ENCODE peak calls at places on chromosome 7, in eight cellular contexts. S is neural crest cell; J is HCT116; Q is tibial nerve; O is CD4-positive, alpha-beta T cell; I is tibial artery; K is transverse colon; U is AG09309. F is an unnamed sample.
A peak's percentile ranks its signal among the peaks of the same experiment; 100 is the strongest.

GRCh38 chr7:139125637-139126036 is 16.1 kb upstream of the ZC3HAV1 start:
- DNase-seq in S (no peak), J (no peak), Q (no peak), O (no peak), I (no peak), K (no peak), U (no peak), F (no peak)

GRCh38 chr7:140541513-140542192 is 62.3 kb upstream of the MKRN1 start:
- DNase-seq in S (peak; percentile 20), J (peak; percentile 75), Q (peak; percentile 52), O (no peak), I (peak; percentile 59), K (peak; percentile 64), U (peak; percentile 69), F (no peak)

GRCh38 chr7:155344618-155345433 is 47.1 kb downstream of the INSIG1 start:
- DNase-seq in S (peak; percentile 89), J (peak; percentile 61), Q (peak; percentile 59), O (peak; percentile 78), I (peak; percentile 84), K (peak; percentile 77), U (peak; percentile 14), F (peak; percentile 86)

GRCh38 chr7:42661312-42661711 is 250.6 kb downstream of the C7orf25 start:
- DNase-seq in S (no peak), J (peak; percentile 16), Q (no peak), O (no peak), I (no peak), K (no peak), U (peak; percentile 69), F (no peak)

GRCh38 chr7:13099197-13099795 is 411.9 kb downstream of the ARL4A start:
- DNase-seq in S (no peak), J (no peak), Q (no peak), O (no peak), I (no peak), K (no peak), U (no peak), F (no peak)

GRCh38 chr7:14734839-14735321 is 167.7 kb downstream of the DGKB start:
- DNase-seq in S (peak; percentile 1), J (no peak), Q (no peak), O (no peak), I (no peak), K (no peak), U (no peak), F (no peak)

GRCh38 chr7:7882888-7883287 is 85.7 kb upstream of the GLCCI1 start:
- DNase-seq in S (no peak), J (no peak), Q (no peak), O (no peak), I (no peak), K (no peak), U (no peak), F (no peak)

GRCh38 chr7:108263364-108263951 is 133.3 kb upstream of the LAMB4 start:
- DNase-seq in S (no peak), J (no peak), Q (no peak), O (no peak), I (no peak), K (peak; percentile 36), U (no peak), F (no peak)

GRCh38 chr7:82594665-82595064 is 151.1 kb upstream of the CACNA2D1 start:
- DNase-seq in S (no peak), J (no peak), Q (no peak), O (no peak), I (no peak), K (no peak), U (no peak), F (no peak)

GRCh38 chr7:44189286-44189992 is at the start of gene GCK:
- DNase-seq in S (no peak), J (no peak), Q (no peak), O (no peak), I (no peak), K (no peak), U (no peak), F (no peak)

GRCh38 chr7:16684935-16685334 is 39.0 kb downstream of the BZW2 start:
- DNase-seq in S (no peak), J (no peak), Q (no peak), O (no peak), I (no peak), K (no peak), U (no peak), F (no peak)

GRCh38 chr7:78130443-78131200 is 332.0 kb downstream of the PHTF2 start:
- DNase-seq in S (no peak), J (no peak), Q (no peak), O (no peak), I (no peak), K (no peak), U (no peak), F (no peak)

GRCh38 chr7:150988230-150989226 is 2.3 kb upstream of the NOS3 start:
- DNase-seq in S (peak; percentile 95), J (no peak), Q (no peak), O (peak; percentile 58), I (peak; percentile 77), K (peak; percentile 61), U (no peak), F (no peak)

GRCh38 chr7:124101173-124101768 is 68.4 kb upstream of the TMEM229A start:
- DNase-seq in S (peak; percentile 26), J (peak; percentile 28), Q (no peak), O (no peak), I (no peak), K (no peak), U (no peak), F (peak; percentile 43)

GRCh38 chr7:140084142-140084655 is 21.4 kb upstream of the PARP12 start:
- DNase-seq in S (no peak), J (no peak), Q (no peak), O (no peak), I (no peak), K (no peak), U (no peak), F (no peak)

GRCh38 chr7:70238171-70238575 is 639.9 kb downstream of the AUTS2 start:
- DNase-seq in S (no peak), J (no peak), Q (no peak), O (no peak), I (no peak), K (no peak), U (no peak), F (no peak)

GRCh38 chr7:135499818-135500217 is 10.1 kb downstream of the CNOT4 start:
- DNase-seq in S (no peak), J (no peak), Q (no peak), O (no peak), I (no peak), K (no peak), U (no peak), F (no peak)

GRCh38 chr7:23273141-23273599 is 26.0 kb upstream of the MALSU1 start:
- DNase-seq in S (peak; percentile 72), J (peak; percentile 93), Q (peak; percentile 66), O (peak; percentile 85), I (peak; percentile 80), K (peak; percentile 94), U (no peak), F (peak; percentile 99)

GRCh38 chr7:6631605-6632004 is 5.5 kb upstream of the ZNF316 start:
- DNase-seq in S (no peak), J (no peak), Q (no peak), O (no peak), I (no peak), K (no peak), U (no peak), F (no peak)

GRCh38 chr7:11716185-11716584 is 115.8 kb downstream of the THSD7A start:
- DNase-seq in S (no peak), J (peak; percentile 16), Q (no peak), O (no peak), I (no peak), K (peak; percentile 8), U (no peak), F (peak; percentile 17)

GRCh38 chr7:39324134-39324760 is 242.0 kb upstream of the YAE1 start:
- DNase-seq in S (no peak), J (no peak), Q (no peak), O (no peak), I (no peak), K (no peak), U (no peak), F (no peak)
- TF ChIP-seq CTCF in S (no peak), J (no peak), Q (no peak), O (no peak), I (no peak), K (no peak), U (no peak), F (no peak)

DNA sequence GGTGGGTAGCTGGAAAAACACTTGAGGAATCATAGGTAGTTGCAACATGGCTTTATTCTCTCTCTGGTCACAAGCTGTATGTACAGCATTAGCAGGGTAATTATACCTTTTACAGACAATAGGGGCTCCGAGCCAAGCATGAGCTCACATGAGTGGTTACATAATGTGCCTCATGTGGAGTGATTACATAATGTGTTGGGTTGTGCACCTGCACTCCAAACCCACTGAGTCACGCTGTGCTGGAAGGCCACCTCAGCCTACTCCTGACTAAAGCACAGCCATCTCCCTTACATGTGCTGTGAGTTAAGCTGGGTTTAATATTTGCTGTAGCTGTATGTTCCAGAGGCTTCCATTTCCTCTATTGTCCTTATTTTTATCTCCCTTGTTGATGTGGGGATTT is 348.7 kb upstream of the SEMA3C start:
- DNase-seq in S (no peak), J (no peak), Q (no peak), O (no peak), I (no peak), K (no peak), U (no peak), F (peak; percentile 7)
- TF ChIP-seq CTCF in S (no peak), J (no peak), Q (no peak), O (no peak), I (no peak), K (no peak), U (no peak), F (no peak)

GRCh38 chr7:74656911-74657691 is 417 bp upstream of the GTF2I start:
- DNase-seq in S (peak; percentile 99), J (peak; percentile 92), Q (peak; percentile 98), O (peak; percentile 98), I (peak; percentile 98), K (peak; percentile 99), U (peak; percentile 74), F (peak; percentile 96)
- TF ChIP-seq CTCF in S (peak; percentile 11), J (no peak), Q (no peak), O (no peak), I (no peak), K (no peak), U (no peak), F (no peak)

GRCh38 chr7:142516038-142516501 is 233.2 kb upstream of the PRSS1 start:
- DNase-seq in S (peak; percentile 18), J (peak; percentile 61), Q (no peak), O (peak; percentile 29), I (no peak), K (peak; percentile 45), U (no peak), F (peak; percentile 44)

GRCh38 chr7:142519790-142520078 is 229.5 kb upstream of the PRSS1 start:
- DNase-seq in S (no peak), J (no peak), Q (no peak), O (no peak), I (no peak), K (no peak), U (no peak), F (no peak)

GRCh38 chr7:142513221-142513955 is 235.9 kb upstream of the PRSS1 start:
- DNase-seq in S (no peak), J (no peak), Q (no peak), O (no peak), I (no peak), K (no peak), U (no peak), F (no peak)

GRCh38 chr7:142523821-142524460 is 225.3 kb upstream of the PRSS1 start:
- DNase-seq in S (no peak), J (no peak), Q (no peak), O (no peak), I (no peak), K (no peak), U (no peak), F (no peak)

GRCh38 chr7:142519077-142519789 is 230.0 kb upstream of the PRSS1 start:
- DNase-seq in S (no peak), J (no peak), Q (no peak), O (no peak), I (no peak), K (no peak), U (no peak), F (no peak)
- TF ChIP-seq CTCF in S (no peak), J (no peak), Q (no peak), O (no peak), I (no peak), K (no peak), U (no peak), F (no peak)

F was measured in Calu3.